ENCODE peak calls at places on chromosome 14, in six cellular contexts. R is endothelial cell, T is mammary epithelial cell, L is K562, K is breast epithelium, S is left ventricle myocardium inferior. N is an unnamed sample.

GRCh38 chr14:44846232-44846824 is 115.4 kb downstream of the KLHL28 start:
- DNase-seq in L (peak; percentile 20), S (no peak), R (peak; percentile 26), T (peak; percentile 20), K (no peak), N (no peak)

GRCh38 chr14:75247286-75247922 is 31.2 kb upstream of the FOS start:
- DNase-seq in R (no peak), K (no peak), L (no peak), S (no peak), T (no peak), N (no peak)

GRCh38 chr14:71942904-71943694 is 10.9 kb downstream of the RGS6 start:
- DNase-seq in R (no peak), T (no peak), K (no peak), L (no peak), S (no peak), N (no peak)

GRCh38 chr14:50082308-50082742 is 34.0 kb downstream of the VCPKMT start:
- DNase-seq in L (no peak), S (no peak), T (no peak), K (no peak), R (no peak), N (no peak)

GRCh38 chr14:100303179-100303578 is 3.1 kb downstream of the SLC25A29 start:
- DNase-seq in L (peak; percentile 29), S (no peak), R (peak; percentile 44), T (no peak), K (no peak), N (no peak)

GRCh38 chr14:48936881-48937280 is 649.3 kb downstream of the RPS29 start:
- DNase-seq in K (no peak), R (no peak), S (no peak), L (no peak), T (no peak), N (no peak)

GRCh38 chr14:75442642-75443041 is 14.8 kb downstream of the JDP2 start:
- DNase-seq in S (no peak), L (peak; percentile 63), T (peak; percentile 60), K (no peak), R (no peak), N (no peak)

GRCh38 chr14:103401223-103402214 is 16.3 kb downstream of the MARK3 start:
- DNase-seq in L (no peak), S (no peak), T (peak; percentile 85), R (no peak), K (no peak), N (no peak)

GRCh38 chr14:72594099-72594901 is 299.6 kb downstream of the DPF3 start:
- DNase-seq in T (no peak), R (no peak), L (no peak), K (no peak), S (no peak), N (no peak)

GRCh38 chr14:63287661-63288483 is 30.9 kb downstream of the GPHB5 start:
- DNase-seq in L (no peak), K (no peak), S (no peak), R (no peak), T (no peak), N (no peak)

GRCh38 chr14:100673085-100673806 is 53.4 kb upstream of the DLK1 start:
- DNase-seq in L (no peak), K (no peak), R (peak; percentile 23), S (no peak), T (no peak), N (no peak)

GRCh38 chr14:22699801-22700564 is 55.8 kb upstream of the OR6J1 start:
- DNase-seq in R (no peak), L (peak; percentile 58), S (no peak), K (no peak), T (peak; percentile 52), N (no peak)

GRCh38 chr14:20681348-20682126 is 2.8 kb upstream of the RNASE4 start:
- DNase-seq in T (peak; percentile 88), S (peak; percentile 74), K (peak; percentile 91), R (peak; percentile 84), L (peak; percentile 58), N (peak; percentile 87)

GRCh38 chr14:34912182-34912581 is 37.0 kb upstream of the BAZ1A start:
- DNase-seq in L (no peak), S (no peak), T (no peak), K (no peak), R (no peak), N (no peak)

DNA sequence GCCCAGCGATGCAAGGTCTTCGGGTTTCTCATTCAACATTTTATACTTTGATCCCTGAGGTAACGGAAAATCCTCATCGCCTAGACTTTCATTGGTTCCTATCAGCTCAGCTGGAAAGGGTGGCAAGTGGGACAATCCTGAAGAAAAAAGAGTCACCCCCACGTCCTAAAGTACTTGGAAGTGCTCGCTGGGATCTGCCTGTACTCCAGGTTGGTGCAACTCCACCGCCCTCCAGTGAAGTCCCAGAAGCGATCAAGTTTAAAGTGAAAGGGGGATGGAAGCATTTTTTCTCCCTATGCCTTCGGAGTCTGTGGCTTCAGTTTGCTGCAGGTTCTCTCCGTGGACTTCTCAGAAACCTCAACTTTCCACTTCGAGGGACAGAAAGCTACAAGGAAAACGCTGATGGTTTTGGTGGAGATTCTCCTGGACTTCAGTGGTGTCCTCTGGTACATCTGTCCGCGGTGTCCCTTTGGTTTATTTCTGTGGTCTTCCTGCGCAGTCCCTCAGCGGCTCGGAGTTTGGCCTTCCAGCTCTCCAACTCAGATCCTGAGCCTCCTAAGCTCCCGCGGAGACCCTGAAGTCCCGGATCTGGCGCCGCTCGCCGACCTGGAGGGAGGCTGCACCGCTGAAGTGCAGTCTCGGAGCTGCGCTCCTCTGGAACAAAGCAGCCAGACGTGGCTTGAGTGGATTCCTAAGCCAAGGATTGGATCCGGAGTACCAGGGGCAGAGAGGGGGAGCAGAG is 1.7 kb upstream of the LRFN5 start:
- DNase-seq in S (peak; percentile 48), K (no peak), T (no peak), R (peak; percentile 84), L (no peak), N (peak; percentile 81)
- TF ChIP-seq CTCF in S (no peak), K (no peak), T (no peak), R (no peak), L (no peak), N (no peak)

GRCh38 chr14:43039881-43040280 is 1433.2 kb downstream of the LRFN5 start:
- DNase-seq in T (no peak), L (no peak), R (no peak), K (no peak), S (no peak), N (no peak)

GRCh38 chr14:43043851-43044250 is 1437.2 kb downstream of the LRFN5 start:
- DNase-seq in L (no peak), S (no peak), K (no peak), R (no peak), T (no peak), N (no peak)

GRCh38 chr14:43041976-43042375 is 1435.3 kb downstream of the LRFN5 start:
- DNase-seq in T (no peak), S (no peak), L (no peak), K (no peak), R (no peak), N (no peak)

GRCh38 chr14:43042408-43042807 is 1435.7 kb downstream of the LRFN5 start:
- DNase-seq in T (no peak), R (no peak), K (no peak), L (no peak), S (no peak), N (no peak)

GRCh38 chr14:43041207-43041606 is 1434.5 kb downstream of the LRFN5 start:
- DNase-seq in S (no peak), L (no peak), K (no peak), R (no peak), T (no peak), N (no peak)
- TF ChIP-seq CTCF in S (no peak), L (no peak), K (no peak), R (no peak), T (no peak), N (no peak)

GRCh38 chr14:97005908-97006307 is 208.7 kb downstream of the VRK1 start:
- DNase-seq in S (no peak), K (no peak), T (no peak), L (no peak), R (no peak), N (no peak)

GRCh38 chr14:97013878-97014277 is 216.7 kb downstream of the VRK1 start:
- DNase-seq in R (no peak), T (no peak), S (no peak), L (no peak), K (no peak), N (no peak)

DNA sequence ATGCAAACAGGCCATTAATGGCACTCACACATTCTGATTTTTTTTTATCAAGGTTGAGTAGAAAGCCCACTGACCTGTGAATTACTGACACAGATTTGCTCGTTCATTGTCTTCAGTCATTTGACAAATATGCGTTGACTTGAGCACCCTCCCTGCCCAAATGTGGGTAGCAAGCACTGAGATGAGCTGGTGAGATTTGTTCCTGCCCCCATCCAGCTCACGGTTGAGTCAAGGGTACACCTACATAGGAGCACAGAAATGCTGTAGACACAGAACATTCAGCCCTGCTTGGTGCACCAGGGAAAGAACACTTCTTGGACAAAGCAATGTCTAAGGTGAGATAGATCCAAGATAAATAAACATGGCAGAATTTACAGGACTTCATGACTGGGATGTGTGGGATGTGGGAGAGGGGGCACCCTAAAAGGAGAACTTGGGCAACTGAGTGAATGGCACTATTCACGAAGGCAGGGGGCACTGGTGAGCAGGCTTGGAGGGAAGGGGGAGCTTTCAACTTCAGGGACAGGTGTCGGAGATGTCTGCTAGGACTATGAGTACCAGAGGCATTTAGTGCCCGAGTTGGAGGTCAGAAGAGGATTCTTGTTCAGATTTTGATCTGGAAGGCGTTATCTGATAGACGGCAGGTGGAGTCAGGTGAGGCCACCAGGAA is 213.4 kb downstream of the VRK1 start:
- DNase-seq in T (no peak), L (no peak), K (no peak), R (no peak), S (no peak), N (no peak)
- TF ChIP-seq CTCF in T (no peak), L (peak; percentile 54), K (no peak), R (no peak), S (no peak), N (peak; percentile 28)

DNA sequence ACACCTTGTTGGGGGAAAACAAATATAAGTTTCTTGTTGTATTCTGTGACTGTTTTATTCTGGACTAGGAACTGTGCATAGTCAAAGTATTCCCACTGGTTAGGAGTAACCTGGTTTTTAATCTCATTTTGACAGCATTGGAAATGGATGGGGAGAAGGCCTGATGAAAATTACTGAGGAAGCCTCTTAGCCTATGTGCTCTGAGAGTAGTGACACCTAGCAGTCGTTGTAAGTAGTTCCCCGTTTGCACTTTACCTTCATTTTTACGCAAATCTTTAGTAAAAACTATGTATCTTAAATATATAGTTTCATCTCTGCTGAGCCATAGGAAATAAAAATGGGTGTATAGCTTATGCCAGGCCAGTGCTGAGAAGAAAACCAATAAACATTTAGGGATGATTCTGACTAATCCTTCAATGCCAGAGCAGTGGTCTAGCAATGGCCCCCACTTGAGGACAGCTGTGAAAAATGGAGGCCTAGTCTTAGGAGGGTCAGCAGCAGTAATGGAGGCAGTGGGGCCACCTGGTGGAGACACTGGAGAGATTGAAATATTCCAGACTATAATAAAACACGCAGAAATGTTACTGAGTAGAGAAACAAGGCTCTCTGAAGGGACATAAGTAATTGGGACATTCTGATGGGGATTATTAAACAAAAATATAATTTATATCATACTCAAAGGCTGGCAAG is 133.2 kb upstream of the NOVA1 start:
- DNase-seq in T (no peak), K (no peak), L (peak; percentile 7), R (peak; percentile 41), S (no peak), N (no peak)
- TF ChIP-seq CTCF in T (no peak), K (peak; percentile 8), L (no peak), R (peak; percentile 65), S (peak; percentile 22), N (peak; percentile 70)

DNA sequence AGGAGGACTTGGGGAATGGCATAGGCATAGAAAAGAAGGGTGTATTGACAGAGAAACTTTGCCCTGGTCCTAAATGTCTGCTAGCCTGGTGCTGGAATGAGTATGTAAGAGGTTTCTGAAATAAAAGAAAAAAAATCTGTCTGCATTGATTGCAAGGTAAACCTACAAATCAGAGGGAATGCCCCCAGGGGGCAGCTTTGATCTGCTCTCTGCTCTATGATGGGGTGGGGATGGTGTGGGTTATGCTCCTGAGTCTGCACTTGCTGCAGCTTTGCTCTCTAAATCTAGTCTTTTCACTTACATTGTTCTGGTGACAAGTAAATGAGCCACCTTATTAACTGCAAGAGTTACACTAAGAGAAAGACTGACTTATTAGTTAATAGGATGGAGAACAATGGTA is 468.4 kb upstream of the STXBP6 start:
- DNase-seq in L (no peak), K (no peak), T (no peak), S (no peak), R (no peak), N (no peak)
- TF ChIP-seq CTCF in L (no peak), K (no peak), T (no peak), S (no peak), R (no peak), N (no peak)

N was measured in type B pancreatic cell.